ENCODE peak calls at places on chromosomes 6 and 20, in four cellular contexts. One of them, this sample, is unnamed.

GRCh38 chr6:67888886-67889681 is 746.0 kb upstream of the ADGRB3 start:
- DNase-seq in HCT116: no peak
- DNase-seq in K562: peak
- DNase-seq in SK-N-SH: no peak
- DNase-seq in this sample: peak

GRCh38 chr6:143449731-143450452 is 603 bp downstream of the ADAT2 start:
- DNase-seq in HCT116: no peak
- DNase-seq in K562: peak
- DNase-seq in SK-N-SH: peak
- DNase-seq in this sample: peak

GRCh38 chr6:38175786-38176185 is 356.3 kb downstream of the ZFAND3 start:
- DNase-seq in HCT116: no peak
- DNase-seq in K562: no peak
- DNase-seq in SK-N-SH: no peak
- DNase-seq in this sample: peak

GRCh38 chr6:16216501-16217155 is 21.8 kb upstream of the GMPR start:
- DNase-seq in HCT116: no peak
- DNase-seq in K562: no peak
- DNase-seq in SK-N-SH: no peak
- DNase-seq in this sample: no peak

GRCh38 chr6:164531745-164532144 is 777.7 kb downstream of the C6orf118 start:
- DNase-seq in HCT116: no peak
- DNase-seq in K562: no peak
- DNase-seq in SK-N-SH: no peak
- DNase-seq in this sample: no peak

GRCh38 chr6:18263561-18264337 is 581 bp downstream of the DEK start:
- DNase-seq in HCT116: no peak
- DNase-seq in K562: peak
- DNase-seq in SK-N-SH: peak
- DNase-seq in this sample: no peak

GRCh38 chr6:6815732-6816131 is 227.2 kb downstream of the LY86 start:
- DNase-seq in HCT116: no peak
- DNase-seq in K562: no peak
- DNase-seq in SK-N-SH: no peak
- DNase-seq in this sample: no peak

GRCh38 chr6:16446241-16446640 is 207.9 kb downstream of the GMPR start:
- DNase-seq in HCT116: no peak
- DNase-seq in K562: no peak
- DNase-seq in SK-N-SH: no peak
- DNase-seq in this sample: no peak

GRCh38 chr6:144999127-144999526 is 714.0 kb downstream of the UTRN start:
- DNase-seq in HCT116: no peak
- DNase-seq in K562: no peak
- DNase-seq in SK-N-SH: no peak
- DNase-seq in this sample: no peak

GRCh38 chr6:166540631-166541331 is 45.7 kb downstream of the RAMACL start:
- DNase-seq in HCT116: no peak
- DNase-seq in K562: peak
- DNase-seq in SK-N-SH: no peak
- DNase-seq in this sample: no peak

GRCh38 chr20:30985386-30985785 is 272.1 kb upstream of the DEFB115 start:
- DNase-seq in HCT116: no peak
- DNase-seq in K562: no peak
- DNase-seq in SK-N-SH: no peak
- DNase-seq in this sample: no peak

GRCh38 chr6:28985396-28986164 is 19.5 kb downstream of the ZNF311 start:
- DNase-seq in HCT116: peak
- DNase-seq in K562: peak
- DNase-seq in SK-N-SH: peak
- DNase-seq in this sample: peak

GRCh38 chr6:131199568-131200272 is 64.5 kb downstream of the AKAP7 start:
- DNase-seq in HCT116: peak
- DNase-seq in K562: peak
- DNase-seq in SK-N-SH: peak
- DNase-seq in this sample: peak

GRCh38 chr20:51687071-51687470 is 81.1 kb downstream of the ATP9A start:
- DNase-seq in HCT116: peak
- DNase-seq in K562: no peak
- DNase-seq in SK-N-SH: no peak
- DNase-seq in this sample: no peak

GRCh38 chr20:63216849-63217471 is 1.0 kb upstream of the YTHDF1 start:
- DNase-seq in HCT116: no peak
- DNase-seq in K562: no peak
- DNase-seq in SK-N-SH: no peak
- DNase-seq in this sample: no peak

GRCh38 chr20:19661717-19662637 is 96.1 kb upstream of the RIN2 start:
- DNase-seq in HCT116: peak
- DNase-seq in K562: peak
- DNase-seq in SK-N-SH: peak
- DNase-seq in this sample: peak

GRCh38 chr20:58714340-58714922 is 21.8 kb downstream of the NPEPL1 start:
- DNase-seq in HCT116: no peak
- DNase-seq in K562: no peak
- DNase-seq in SK-N-SH: peak
- DNase-seq in this sample: no peak

GRCh38 chr20:10642859-10643559 is 30.8 kb downstream of the JAG1 start:
- DNase-seq in HCT116: no peak
- DNase-seq in K562: no peak
- DNase-seq in SK-N-SH: no peak
- DNase-seq in this sample: no peak

GRCh38 chr6:149393002-149393679 is 6.9 kb upstream of the SUMO4 start:
- DNase-seq in HCT116: no peak
- DNase-seq in K562: no peak
- DNase-seq in SK-N-SH: no peak
- DNase-seq in this sample: no peak

DNA sequence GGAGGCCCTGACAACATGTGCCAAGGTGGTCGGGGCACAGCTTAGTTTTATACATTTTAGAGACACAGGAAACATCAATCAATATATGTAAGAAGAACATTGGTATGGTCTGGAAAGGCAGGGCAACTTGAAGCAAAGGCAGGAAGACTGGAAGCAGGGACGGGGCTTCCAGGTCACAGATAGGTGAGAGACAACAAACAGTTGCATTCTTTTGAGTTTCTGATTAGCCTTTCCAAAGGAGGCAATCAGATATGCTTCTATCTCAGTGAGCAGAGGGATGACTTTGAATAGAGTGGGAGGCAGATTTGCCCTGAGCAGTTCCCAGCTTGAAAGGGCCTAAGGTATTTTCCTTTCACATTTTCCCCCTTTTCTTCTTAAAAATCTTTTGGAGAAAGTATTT is 311.0 kb upstream of the RGS17 start:
- DNase-seq in HCT116: no peak
- DNase-seq in K562: no peak
- DNase-seq in SK-N-SH: no peak
- DNase-seq in this sample: no peak
- TF ChIP-seq ELF1 in HCT116: no peak
- TF ChIP-seq ELF1 in K562: no peak
- TF ChIP-seq ELF1 in SK-N-SH: no peak
- TF ChIP-seq ELF1 in this sample: no peak

GRCh38 chr6:66173587-66173986 is 466.6 kb upstream of the EYS start:
- DNase-seq in HCT116: no peak
- DNase-seq in K562: no peak
- DNase-seq in SK-N-SH: no peak
- DNase-seq in this sample: no peak

GRCh38 chr6:66183982-66184555 is 477.0 kb upstream of the EYS start:
- DNase-seq in HCT116: no peak
- DNase-seq in K562: no peak
- DNase-seq in SK-N-SH: no peak
- DNase-seq in this sample: no peak

GRCh38 chr6:66179363-66179762 is 472.3 kb upstream of the EYS start:
- DNase-seq in HCT116: no peak
- DNase-seq in K562: no peak
- DNase-seq in SK-N-SH: no peak
- DNase-seq in this sample: no peak
- TF ChIP-seq ELF1 in HCT116: no peak
- TF ChIP-seq ELF1 in K562: no peak
- TF ChIP-seq ELF1 in SK-N-SH: no peak
- TF ChIP-seq ELF1 in this sample: no peak

GRCh38 chr6:136111831-136112230 is 138.3 kb downstream of the MTFR2 start:
- DNase-seq in HCT116: no peak
- DNase-seq in K562: no peak
- DNase-seq in SK-N-SH: no peak
- DNase-seq in this sample: no peak

GRCh38 chr6:136112262-136112661 is 137.8 kb downstream of the MTFR2 start:
- DNase-seq in HCT116: no peak
- DNase-seq in K562: no peak
- DNase-seq in SK-N-SH: no peak
- DNase-seq in this sample: no peak

GRCh38 chr6:136114661-136115060 is 135.4 kb downstream of the MTFR2 start:
- DNase-seq in HCT116: no peak
- DNase-seq in K562: no peak
- DNase-seq in SK-N-SH: no peak
- DNase-seq in this sample: no peak

GRCh38 chr6:136115941-136116340 is 134.2 kb downstream of the MTFR2 start:
- DNase-seq in HCT116: no peak
- DNase-seq in K562: no peak
- DNase-seq in SK-N-SH: no peak
- DNase-seq in this sample: no peak

GRCh38 chr6:136113736-136114173 is 136.4 kb downstream of the MTFR2 start:
- DNase-seq in HCT116: no peak
- DNase-seq in K562: no peak
- DNase-seq in SK-N-SH: peak
- DNase-seq in this sample: no peak
- TF ChIP-seq ELF1 in HCT116: no peak
- TF ChIP-seq ELF1 in K562: no peak
- TF ChIP-seq ELF1 in SK-N-SH: no peak
- TF ChIP-seq ELF1 in this sample: no peak

GRCh38 chr6:43091592-43091991 is 15.5 kb downstream of the PTK7 start:
- DNase-seq in HCT116: no peak
- DNase-seq in K562: no peak
- DNase-seq in SK-N-SH: no peak
- DNase-seq in this sample: no peak

GRCh38 chr6:43089874-43090556 is 13.9 kb downstream of the PTK7 start:
- DNase-seq in HCT116: no peak
- DNase-seq in K562: no peak
- DNase-seq in SK-N-SH: no peak
- DNase-seq in this sample: peak

GRCh38 chr6:43089467-43089866 is 13.4 kb downstream of the PTK7 start:
- DNase-seq in HCT116: no peak
- DNase-seq in K562: no peak
- DNase-seq in SK-N-SH: no peak
- DNase-seq in this sample: no peak

GRCh38 chr6:43091020-43091419 is 14.9 kb downstream of the PTK7 start:
- DNase-seq in HCT116: no peak
- DNase-seq in K562: no peak
- DNase-seq in SK-N-SH: no peak
- DNase-seq in this sample: no peak

GRCh38 chr6:43090557-43090952 is 14.4 kb downstream of the PTK7 start:
- DNase-seq in HCT116: no peak
- DNase-seq in K562: no peak
- DNase-seq in SK-N-SH: no peak
- DNase-seq in this sample: no peak
- TF ChIP-seq ELF1 in HCT116: no peak
- TF ChIP-seq ELF1 in K562: no peak
- TF ChIP-seq ELF1 in SK-N-SH: no peak
- TF ChIP-seq ELF1 in this sample: no peak

GRCh38 chr20:34129518-34130162 is 17.6 kb upstream of the EIF2S2 start:
- DNase-seq in HCT116: peak
- DNase-seq in K562: peak
- DNase-seq in SK-N-SH: peak
- DNase-seq in this sample: peak
- TF ChIP-seq ELF1 in HCT116: no peak
- TF ChIP-seq ELF1 in K562: no peak
- TF ChIP-seq ELF1 in SK-N-SH: no peak
- TF ChIP-seq ELF1 in this sample: peak

GRCh38 chr6:27836783-27837635 is 75.2 kb downstream of the OR2B2 start:
- DNase-seq in HCT116: peak
- DNase-seq in K562: peak
- DNase-seq in SK-N-SH: peak
- DNase-seq in this sample: peak
- TF ChIP-seq ELF1 in HCT116: no peak
- TF ChIP-seq ELF1 in K562: no peak
- TF ChIP-seq ELF1 in SK-N-SH: no peak
- TF ChIP-seq ELF1 in this sample: no peak

This sample was measured in HepG2.